ENCODE peak calls at places on chromosomes 7 and 10, in eight cellular contexts. I, O, Q, Y, J, P, M and W are unnamed samples.

GRCh38 chr7:80170445-80170844 is 35.8 kb downstream of the GNAI1 start:
- DNase-seq in I (no peak), O (no peak), Q (no peak), Y (no peak), J (no peak), P (no peak), M (no peak), W (no peak)

GRCh38 chr7:96321041-96321669 is 743 bp downstream of the SLC25A13 start:
- DNase-seq in I (peak), O (peak), Q (peak), Y (peak), J (peak), P (peak), M (no peak), W (peak)

GRCh38 chr10:132528064-132528800 is 9.4 kb upstream of the INPP5A start:
- DNase-seq in I (no peak), O (no peak), Q (no peak), Y (no peak), J (peak), P (no peak), M (no peak), W (no peak)

GRCh38 chr10:110224992-110225391 is 17.6 kb downstream of the MXI1 start:
- DNase-seq in I (no peak), O (no peak), Q (no peak), Y (no peak), J (no peak), P (no peak), M (no peak), W (no peak)

GRCh38 chr7:100706672-100707311 is 871 bp downstream of the POP7 start:
- DNase-seq in I (no peak), O (no peak), Q (no peak), Y (no peak), J (peak), P (no peak), M (peak), W (no peak)

GRCh38 chr10:5805680-5806079 is 7.6 kb downstream of the GDI2 start:
- DNase-seq in I (no peak), O (no peak), Q (no peak), Y (no peak), J (no peak), P (no peak), M (no peak), W (no peak)

GRCh38 chr7:111137296-111138195 is 46.6 kb downstream of the LRRN3 start:
- DNase-seq in I (peak), O (no peak), Q (no peak), Y (peak), J (peak), P (no peak), M (no peak), W (no peak)

GRCh38 chr10:61140765-61141392 is 196.9 kb upstream of the RHOBTB1 start:
- DNase-seq in I (no peak), O (no peak), Q (peak), Y (no peak), J (no peak), P (peak), M (no peak), W (no peak)

GRCh38 chr7:47228386-47229014 is 353.4 kb downstream of the TNS3 start:
- DNase-seq in I (no peak), O (no peak), Q (no peak), Y (no peak), J (no peak), P (no peak), M (peak), W (no peak)

GRCh38 chr7:134370135-134370534 is 53.4 kb upstream of the SLC35B4 start:
- DNase-seq in I (no peak), O (no peak), Q (no peak), Y (no peak), J (no peak), P (no peak), M (no peak), W (no peak)

GRCh38 chr10:74589226-74589673 is 237.2 kb upstream of the KAT6B start:
- DNase-seq in I (peak), O (peak), Q (no peak), Y (peak), J (peak), P (peak), M (peak), W (no peak)

GRCh38 chr10:17435898-17436297 is 18.5 kb downstream of the ST8SIA6 start:
- DNase-seq in I (no peak), O (no peak), Q (no peak), Y (no peak), J (no peak), P (no peak), M (no peak), W (no peak)

GRCh38 chr7:37578350-37578749 is 105.2 kb upstream of the GPR141 start:
- DNase-seq in I (no peak), O (no peak), Q (no peak), Y (no peak), J (no peak), P (no peak), M (no peak), W (no peak)

GRCh38 chr10:11658801-11659368 is 47.4 kb upstream of the USP6NL start:
- DNase-seq in I (no peak), O (no peak), Q (no peak), Y (no peak), J (no peak), P (no peak), M (no peak), W (no peak)

GRCh38 chr7:117470777-117471176 is 9.0 kb upstream of the CFTR start:
- DNase-seq in I (no peak), O (no peak), Q (no peak), Y (no peak), J (no peak), P (no peak), M (no peak), W (no peak)

GRCh38 chr7:69358163-69358821 is 240.0 kb upstream of the AUTS2 start:
- DNase-seq in I (no peak), O (no peak), Q (no peak), Y (no peak), J (no peak), P (no peak), M (no peak), W (no peak)

GRCh38 chr7:158758563-158759244 is 54.1 kb upstream of the NCAPG2 start:
- DNase-seq in I (no peak), O (no peak), Q (no peak), Y (no peak), J (no peak), P (no peak), M (no peak), W (no peak)

GRCh38 chr10:4511559-4511958 is 314.4 kb upstream of the AKR1E2 start:
- DNase-seq in I (no peak), O (no peak), Q (no peak), Y (no peak), J (no peak), P (no peak), M (no peak), W (no peak)

GRCh38 chr10:5545778-5546710 is 21.3 kb downstream of the CALML3 start:
- DNase-seq in I (no peak), O (no peak), Q (no peak), Y (no peak), J (peak), P (peak), M (peak), W (no peak)

GRCh38 chr10:98340946-98341345 is 73.0 kb upstream of the LOXL4 start:
- DNase-seq in I (no peak), O (no peak), Q (no peak), Y (no peak), J (no peak), P (no peak), M (no peak), W (no peak)

GRCh38 chr7:26196305-26196704 is 4.2 kb downstream of the HNRNPA2B1 start:
- DNase-seq in I (no peak), O (no peak), Q (no peak), Y (no peak), J (no peak), P (no peak), M (no peak), W (no peak)

GRCh38 chr7:107860981-107861652 is 29.9 kb upstream of the DLD start:
- DNase-seq in I (no peak), O (no peak), Q (no peak), Y (no peak), J (no peak), P (no peak), M (no peak), W (no peak)

GRCh38 chr7:35839860-35840854 is 39.3 kb downstream of the SEPTIN7 start:
- DNase-seq in I (no peak), O (no peak), Q (peak), Y (no peak), J (no peak), P (peak), M (no peak), W (no peak)

GRCh38 chr10:34049469-34049868 is 715.0 kb upstream of the NRP1 start:
- DNase-seq in I (no peak), O (no peak), Q (no peak), Y (no peak), J (no peak), P (no peak), M (no peak), W (no peak)

GRCh38 chr7:110786576-110786975 is 304.4 kb upstream of the LRRN3 start:
- DNase-seq in I (no peak), O (no peak), Q (no peak), Y (no peak), J (no peak), P (no peak), M (no peak), W (no peak)

GRCh38 chr7:148729984-148730733 is 31.5 kb downstream of the CUL1 start:
- DNase-seq in I (no peak), O (no peak), Q (no peak), Y (no peak), J (no peak), P (peak), M (no peak), W (no peak)

GRCh38 chr7:45568536-45569289 is 5.5 kb upstream of the ADCY1 start:
- DNase-seq in I (no peak), O (no peak), Q (no peak), Y (no peak), J (no peak), P (no peak), M (no peak), W (no peak)

GRCh38 chr7:158695726-158696452 is 8.7 kb downstream of the NCAPG2 start:
- DNase-seq in I (peak), O (no peak), Q (no peak), Y (peak), J (no peak), P (peak), M (no peak), W (no peak)

GRCh38 chr10:15764867-15765454 is 45.2 kb upstream of the ITGA8 start:
- DNase-seq in I (no peak), O (no peak), Q (no peak), Y (no peak), J (no peak), P (no peak), M (no peak), W (no peak)

GRCh38 chr7:55193245-55193644 is 171.9 kb upstream of the LANCL2 start:
- DNase-seq in I (no peak), O (no peak), Q (no peak), Y (no peak), J (no peak), P (no peak), M (no peak), W (no peak)

GRCh38 chr7:73394416-73394815 is 39.2 kb upstream of the FZD9 start:
- DNase-seq in I (no peak), O (no peak), Q (no peak), Y (no peak), J (no peak), P (no peak), M (no peak), W (no peak)

GRCh38 chr7:97117035-97117371 is 495 bp upstream of the SDHAF3 start:
- DNase-seq in I (no peak), O (no peak), Q (no peak), Y (no peak), J (no peak), P (no peak), M (no peak), W (no peak)

GRCh38 chr10:109784236-109784635 is 139.1 kb downstream of the XPNPEP1 start:
- DNase-seq in I (no peak), O (no peak), Q (no peak), Y (no peak), J (no peak), P (no peak), M (no peak), W (no peak)

GRCh38 chr7:31940167-31940566 is 130.0 kb downstream of the PDE1C start:
- DNase-seq in I (no peak), O (no peak), Q (no peak), Y (no peak), J (no peak), P (no peak), M (no peak), W (no peak)

GRCh38 chr10:18414061-18414460 is 237.3 kb downstream of the NSUN6 start:
- DNase-seq in I (no peak), O (no peak), Q (no peak), Y (no peak), J (no peak), P (no peak), M (no peak), W (no peak)

GRCh38 chr10:6382081-6382480 is 179.3 kb downstream of the PFKFB3 start:
- DNase-seq in I (no peak), O (no peak), Q (no peak), Y (peak), J (no peak), P (peak), M (no peak), W (no peak)

DNA sequence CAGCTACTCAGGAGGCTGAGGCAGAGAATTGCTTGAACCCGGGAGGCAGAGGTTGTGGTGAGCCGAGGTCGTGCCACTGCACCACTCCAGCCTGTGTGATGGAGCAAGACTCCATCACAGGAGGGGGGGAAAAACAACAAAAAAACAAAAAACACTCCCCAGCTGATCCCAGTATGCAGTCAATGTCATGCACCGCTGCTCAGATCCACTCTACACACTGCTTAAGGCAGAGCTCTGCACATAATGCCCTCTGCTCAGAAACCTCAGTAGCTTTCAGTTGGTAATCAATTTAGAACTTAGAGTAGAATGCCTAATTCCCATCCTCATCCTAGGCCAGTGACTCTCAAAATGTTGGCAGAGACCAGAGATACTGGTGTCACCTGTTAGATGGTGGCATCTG is 43.9 kb downstream of the PDSS1 start:
- DNase-seq in I (no peak), O (no peak), Q (no peak), Y (no peak), J (no peak), P (no peak), M (no peak), W (no peak)
- H3K4me3 ChIP-seq in I (no peak), O (no peak), Q (no peak), Y (no peak), J (no peak), P (no peak), M (no peak), W (no peak)

GRCh38 chr10:102121739-102122372 is 1.7 kb upstream of the LDB1 start:
- DNase-seq in I (no peak), O (no peak), Q (no peak), Y (no peak), J (no peak), P (peak), M (no peak), W (no peak)
- H3K4me3 ChIP-seq in I (no peak), O (peak), Q (no peak), Y (peak), J (no peak), P (peak), M (no peak), W (no peak)

DNA sequence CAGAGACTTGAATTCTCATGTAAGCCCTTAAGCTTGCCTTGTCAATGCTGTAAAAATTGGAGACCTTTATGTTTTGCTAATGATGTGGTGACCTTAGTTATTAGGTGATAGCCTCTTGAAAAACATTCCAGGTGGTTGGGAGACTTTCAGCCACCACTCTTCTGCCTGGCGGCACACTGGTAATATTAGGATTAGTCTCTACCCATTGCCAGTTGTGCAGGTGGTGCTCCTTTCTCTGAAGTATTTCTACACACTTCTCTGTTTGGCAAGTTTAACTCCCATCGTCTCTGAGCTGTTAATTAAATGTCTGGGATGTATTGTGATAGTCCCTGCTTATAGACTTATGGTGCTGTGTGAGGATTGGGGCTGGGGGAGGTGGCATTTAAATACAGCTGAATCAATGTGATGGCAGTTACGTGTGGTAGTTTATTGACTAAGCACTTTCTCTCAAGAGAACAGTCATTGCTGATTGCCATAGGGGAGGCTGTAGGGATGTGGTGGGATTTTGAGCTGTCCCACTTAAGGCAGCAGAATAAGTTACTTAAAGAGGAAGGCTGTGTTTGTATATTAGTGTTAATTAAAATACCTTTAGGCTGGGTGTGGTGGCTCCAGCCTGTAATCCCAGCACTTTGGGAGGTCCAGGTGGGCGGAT is 61.7 kb downstream of the DAGLB start:
- DNase-seq in I (no peak), O (no peak), Q (no peak), Y (no peak), J (no peak), P (no peak), M (no peak), W (no peak)
- H3K4me3 ChIP-seq in I (no peak), O (no peak), Q (no peak), Y (no peak), J (no peak), P (no peak), M (no peak), W (no peak)

GRCh38 chr10:93758510-93758885 is 762 bp downstream of the LGI1 start:
- DNase-seq in I (no peak), O (no peak), Q (no peak), Y (no peak), J (no peak), P (no peak), M (no peak), W (no peak)
- H3K4me3 ChIP-seq in I (no peak), O (no peak), Q (no peak), Y (no peak), J (peak), P (no peak), M (no peak), W (no peak)

GRCh38 chr7:78514653-78515052 is 716.1 kb downstream of the PHTF2 start:
- DNase-seq in I (no peak), O (no peak), Q (no peak), Y (no peak), J (no peak), P (no peak), M (no peak), W (no peak)

GRCh38 chr7:78516450-78516849 is 717.9 kb downstream of the PHTF2 start:
- DNase-seq in I (no peak), O (no peak), Q (no peak), Y (no peak), J (no peak), P (no peak), M (no peak), W (no peak)

DNA sequence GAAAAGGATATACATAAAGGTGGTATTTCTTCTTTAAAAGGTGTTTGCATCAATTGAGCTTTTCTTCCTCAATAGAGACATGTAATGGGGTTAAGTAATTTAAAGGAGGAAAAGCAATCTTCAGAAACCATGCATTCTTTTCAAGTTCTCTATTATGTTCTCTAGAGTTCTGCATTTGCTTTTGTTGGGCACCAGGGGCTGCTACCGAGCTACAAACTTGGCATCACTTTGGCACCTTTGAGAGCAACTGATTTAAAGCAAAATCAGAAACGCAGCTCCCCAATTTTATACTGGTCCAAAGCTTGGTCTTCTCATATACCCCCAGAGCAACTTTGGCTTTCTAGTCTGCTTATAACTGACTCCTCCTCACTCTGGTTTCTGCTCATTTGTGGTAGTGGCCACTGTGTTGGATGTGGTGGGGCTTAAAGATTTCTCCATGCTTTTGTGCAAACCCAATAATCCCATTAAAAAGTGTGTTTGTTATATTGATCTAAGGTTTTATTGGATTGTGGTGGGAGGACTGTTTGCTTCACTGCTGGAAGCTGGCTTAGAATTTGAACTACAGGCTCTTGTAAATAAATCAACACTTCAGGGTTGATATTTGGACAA is 712.1 kb downstream of the PHTF2 start:
- DNase-seq in I (no peak), O (peak), Q (peak), Y (no peak), J (no peak), P (peak), M (no peak), W (peak)
- H3K4me3 ChIP-seq in I (no peak), O (no peak), Q (no peak), Y (no peak), J (no peak), P (no peak), M (no peak), W (no peak)

GRCh38 chr7:157612664-157613561 is 276.1 kb downstream of the DNAJB6 start:
- DNase-seq in I (peak), O (no peak), Q (no peak), Y (peak), J (peak), P (no peak), M (peak), W (no peak)

GRCh38 chr7:157612009-157612663 is 275.3 kb downstream of the DNAJB6 start:
- DNase-seq in I (no peak), O (no peak), Q (no peak), Y (no peak), J (peak), P (no peak), M (no peak), W (no peak)

GRCh38 chr7:157615101-157615817 is 278.5 kb downstream of the DNAJB6 start:
- DNase-seq in I (peak), O (no peak), Q (no peak), Y (peak), J (peak), P (no peak), M (no peak), W (no peak)

GRCh38 chr7:157614457-157615020 is 277.7 kb downstream of the DNAJB6 start:
- DNase-seq in I (no peak), O (no peak), Q (no peak), Y (no peak), J (no peak), P (no peak), M (no peak), W (no peak)

DNA sequence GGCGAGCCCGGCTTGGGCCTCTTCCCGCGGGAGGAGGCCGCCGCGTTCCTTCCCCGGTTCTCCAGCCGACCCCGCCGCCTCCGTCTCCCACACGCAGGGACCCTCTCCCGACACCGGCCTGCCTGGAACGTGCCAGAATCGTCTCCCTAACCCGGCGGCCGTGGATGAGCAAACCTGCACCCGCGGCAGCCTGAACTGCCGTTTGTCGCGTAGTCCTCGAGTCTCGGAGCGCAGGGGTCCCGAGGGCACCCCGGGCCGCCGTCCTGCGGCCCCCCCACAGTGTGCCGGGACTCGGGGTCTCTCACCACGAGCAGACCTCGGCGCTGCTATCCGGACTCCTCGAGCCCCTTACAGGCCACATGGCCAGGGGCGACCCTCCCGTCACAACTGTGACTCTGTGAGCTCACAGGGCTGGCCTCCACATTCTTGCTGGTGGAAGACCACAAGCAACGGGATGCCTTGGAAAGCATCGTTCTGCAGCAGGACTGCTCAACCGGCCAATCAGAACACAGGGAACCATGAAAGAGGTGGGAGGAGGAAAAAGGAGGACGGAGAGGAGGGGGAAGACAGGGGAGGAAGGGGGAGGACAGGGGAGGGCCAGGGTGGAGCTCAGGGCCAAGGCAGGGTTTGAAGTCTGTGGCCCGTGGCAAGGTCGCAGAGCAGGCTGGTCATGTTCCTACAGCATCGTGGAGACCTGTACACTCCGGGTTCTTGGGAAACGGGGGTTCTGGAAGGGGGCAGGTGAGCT is 276.9 kb downstream of the DNAJB6 start:
- DNase-seq in I (no peak), O (no peak), Q (no peak), Y (no peak), J (peak), P (no peak), M (no peak), W (no peak)
- H3K4me3 ChIP-seq in I (peak), O (no peak), Q (no peak), Y (no peak), J (no peak), P (no peak), M (no peak), W (no peak)